ENCODE peak calls at places on chromosome 5, in six cellular contexts. N, X, L, M, V and O are unnamed samples.

GRCh38 chr5:142892021-142892420 is 121.8 kb downstream of the ARHGAP26 start:
- DNase-seq in L (no peak), M (peak), V (no peak), X (no peak), N (no peak), O (no peak)

GRCh38 chr5:52822437-52822836 is 34.7 kb downstream of the ITGA1 start:
- DNase-seq in M (no peak), V (no peak), X (no peak), L (no peak), N (no peak), O (no peak)

GRCh38 chr5:155746340-155747038 is 580.5 kb upstream of the SGCD start:
- DNase-seq in N (no peak), X (no peak), V (no peak), L (no peak), M (peak), O (no peak)

GRCh38 chr5:148469446-148470062 is 85.8 kb downstream of the FBXO38 start:
- DNase-seq in V (no peak), X (no peak), M (peak), L (peak), N (no peak), O (peak)

GRCh38 chr5:180640765-180641565 is 8.4 kb downstream of the FLT4 start:
- DNase-seq in L (no peak), X (no peak), M (no peak), V (no peak), N (no peak), O (no peak)

GRCh38 chr5:143497749-143498148 is 94.3 kb upstream of the NR3C1 start:
- DNase-seq in L (no peak), V (no peak), N (no peak), M (no peak), X (no peak), O (no peak)

GRCh38 chr5:113682497-113683136 is 169.1 kb downstream of the YTHDC2 start:
- DNase-seq in L (peak), X (peak), V (peak), M (peak), N (no peak), O (peak)

GRCh38 chr5:685262-686171 is 7.6 kb downstream of the TPPP start:
- DNase-seq in X (no peak), L (no peak), N (no peak), M (no peak), V (peak), O (no peak)

GRCh38 chr5:140637722-140638473 is 1.4 kb upstream of the TMCO6 start:
- DNase-seq in L (no peak), M (peak), N (no peak), X (no peak), V (no peak), O (no peak)

GRCh38 chr5:146233441-146233840 is 30.0 kb downstream of the RBM27 start:
- DNase-seq in L (no peak), X (no peak), M (no peak), V (no peak), N (no peak), O (no peak)

GRCh38 chr5:9516591-9516990 is 29.3 kb downstream of the SEMA5A start:
- DNase-seq in V (peak), L (no peak), N (no peak), X (no peak), M (peak), O (no peak)

GRCh38 chr5:108557686-108558085 is 175.8 kb upstream of the FBXL17 start:
- DNase-seq in M (no peak), X (no peak), V (no peak), N (no peak), L (peak), O (peak)

GRCh38 chr5:74187757-74188156 is 452.8 kb downstream of the ENC1 start:
- DNase-seq in X (peak), N (no peak), V (peak), M (peak), L (no peak), O (no peak)

GRCh38 chr5:7991125-7991821 is 122.3 kb downstream of the MTRR start:
- DNase-seq in L (no peak), X (no peak), M (peak), N (no peak), V (peak), O (no peak)

GRCh38 chr5:135137146-135137915 is 103.3 kb upstream of the PITX1 start:
- DNase-seq in X (no peak), M (no peak), V (no peak), N (no peak), L (no peak), O (no peak)

GRCh38 chr5:143244000-143244736 is 159.3 kb downstream of the NR3C1 start:
- DNase-seq in L (peak), X (no peak), N (no peak), M (peak), V (no peak), O (peak)

GRCh38 chr5:41517909-41518308 is 7.5 kb upstream of the PLCXD3 start:
- DNase-seq in V (no peak), M (no peak), L (peak), X (no peak), N (no peak), O (no peak)

GRCh38 chr5:40654377-40655006 is 25.2 kb upstream of the PTGER4 start:
- DNase-seq in M (no peak), X (no peak), L (no peak), N (no peak), V (no peak), O (no peak)

GRCh38 chr5:24691073-24691472 is 46.3 kb upstream of the CDH10 start:
- DNase-seq in V (no peak), X (no peak), M (no peak), N (no peak), L (no peak), O (no peak)

GRCh38 chr5:34511915-34512314 is 144.2 kb upstream of the RAI14 start:
- DNase-seq in X (no peak), M (peak), N (no peak), L (no peak), V (peak), O (peak)

GRCh38 chr5:109689740-109690455 is at the start of gene MAN2A1:
- DNase-seq in X (peak), V (peak), N (no peak), L (peak), M (peak), O (peak)

GRCh38 chr5:43685271-43685950 is 82.4 kb downstream of the NNT start:
- DNase-seq in V (no peak), N (no peak), L (peak), X (no peak), M (no peak), O (peak)

GRCh38 chr5:947626-948471 is 55.2 kb downstream of the TRIP13 start:
- DNase-seq in M (no peak), L (no peak), V (no peak), X (no peak), N (no peak), O (no peak)

GRCh38 chr5:6508931-6509330 is 60.3 kb downstream of the UBE2QL1 start:
- DNase-seq in N (no peak), M (no peak), X (no peak), L (no peak), V (no peak), O (no peak)

GRCh38 chr5:158431369-158432029 is 572.6 kb upstream of the CLINT1 start:
- DNase-seq in N (no peak), L (no peak), M (no peak), X (no peak), V (no peak), O (peak)

GRCh38 chr5:157651623-157652376 is 438 bp downstream of the SOX30 start:
- DNase-seq in V (peak), L (no peak), M (peak), X (peak), N (peak), O (peak)

GRCh38 chr5:142063878-142064331 is 44.7 kb upstream of the NDFIP1 start:
- DNase-seq in M (peak), X (peak), V (peak), N (no peak), L (peak), O (peak)

GRCh38 chr5:74630387-74631087 is 10.0 kb downstream of the ENC1 start:
- DNase-seq in V (no peak), X (no peak), L (peak), M (peak), N (no peak), O (peak)

GRCh38 chr5:59206132-59206581 is 623.3 kb downstream of the RAB3C start:
- DNase-seq in M (no peak), L (peak), N (no peak), V (no peak), X (no peak), O (peak)

GRCh38 chr5:137737349-137738256 is 1.7 kb upstream of the KLHL3 start:
- DNase-seq in L (peak), V (no peak), X (no peak), N (no peak), M (peak), O (peak)

GRCh38 chr5:77832938-77833337 is 56.8 kb upstream of the TBCA start:
- DNase-seq in L (no peak), X (no peak), N (no peak), M (no peak), V (no peak), O (no peak)

GRCh38 chr5:140965905-140966292 is 377 bp upstream of the PCDHAC2 start:
- DNase-seq in X (no peak), N (no peak), V (no peak), L (no peak), M (no peak), O (no peak)

GRCh38 chr5:149687789-149688188 is 42.3 kb upstream of the PPARGC1B start:
- DNase-seq in X (no peak), V (no peak), L (no peak), M (no peak), N (no peak), O (no peak)

GRCh38 chr5:16536818-16537217 is 71.2 kb upstream of the ZNF622 start:
- DNase-seq in L (no peak), M (no peak), V (no peak), X (no peak), N (no peak), O (no peak)

GRCh38 chr5:153159611-153160010 is 330.9 kb upstream of the GRIA1 start:
- DNase-seq in V (no peak), N (no peak), L (no peak), X (no peak), M (no peak), O (peak)

GRCh38 chr5:154356958-154357357 is 88.8 kb upstream of the SAP30L start:
- DNase-seq in V (no peak), M (no peak), N (no peak), X (no peak), L (no peak), O (no peak)

GRCh38 chr5:154355141-154355611 is 90.6 kb upstream of the SAP30L start:
- DNase-seq in N (no peak), X (no peak), V (peak), L (no peak), M (peak), O (no peak)

GRCh38 chr5:154356256-154356655 is 89.5 kb upstream of the SAP30L start:
- DNase-seq in M (no peak), X (no peak), V (no peak), L (peak), N (no peak), O (no peak)

GRCh38 chr5:154359222-154359583 is 86.6 kb upstream of the SAP30L start:
- DNase-seq in L (no peak), X (no peak), N (no peak), V (no peak), M (no peak), O (peak)

DNA sequence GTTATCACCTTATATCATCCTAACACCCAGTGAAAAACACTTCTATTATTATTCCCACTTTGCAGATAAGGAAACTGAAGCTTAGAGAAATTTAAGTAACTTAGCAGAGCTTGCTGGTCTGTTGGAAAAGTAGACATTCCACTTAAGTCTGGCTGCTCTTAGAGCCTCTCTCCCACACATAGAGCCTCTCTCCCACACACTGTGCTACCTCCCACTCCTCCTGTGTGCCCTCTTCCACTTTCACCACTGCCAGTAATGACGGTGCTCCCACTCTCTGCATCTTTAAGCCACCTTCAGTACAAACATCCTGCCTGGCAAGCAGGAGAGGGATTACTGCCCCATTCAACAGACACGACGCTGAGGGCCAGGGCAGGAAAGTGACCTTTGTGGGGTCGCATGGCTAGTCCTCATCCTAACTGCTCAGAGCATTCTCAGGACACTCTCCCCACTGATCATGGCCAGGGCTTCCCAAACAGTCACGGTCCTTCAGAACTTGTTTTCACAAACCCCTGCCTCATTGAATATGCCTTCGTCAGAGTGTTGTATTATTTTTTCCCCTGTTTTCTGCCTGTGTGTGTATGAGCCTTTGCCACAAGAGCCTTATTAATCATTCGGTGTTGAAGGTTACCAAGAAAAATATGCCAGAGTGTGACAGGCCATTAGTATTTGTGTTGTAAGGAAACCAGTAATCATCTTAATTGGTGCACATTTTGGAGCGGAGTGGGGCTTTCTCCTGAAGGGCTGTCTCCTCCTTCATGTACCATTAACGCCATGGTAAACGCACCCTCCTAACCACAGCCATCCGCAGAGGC is 87.2 kb upstream of the SAP30L start:
- DNase-seq in V (no peak), N (no peak), M (no peak), X (no peak), L (no peak), O (peak)
- H3K4ac ChIP-seq in V (no peak), N (no peak), M (no peak), X (no peak), L (peak), O (no peak)

DNA sequence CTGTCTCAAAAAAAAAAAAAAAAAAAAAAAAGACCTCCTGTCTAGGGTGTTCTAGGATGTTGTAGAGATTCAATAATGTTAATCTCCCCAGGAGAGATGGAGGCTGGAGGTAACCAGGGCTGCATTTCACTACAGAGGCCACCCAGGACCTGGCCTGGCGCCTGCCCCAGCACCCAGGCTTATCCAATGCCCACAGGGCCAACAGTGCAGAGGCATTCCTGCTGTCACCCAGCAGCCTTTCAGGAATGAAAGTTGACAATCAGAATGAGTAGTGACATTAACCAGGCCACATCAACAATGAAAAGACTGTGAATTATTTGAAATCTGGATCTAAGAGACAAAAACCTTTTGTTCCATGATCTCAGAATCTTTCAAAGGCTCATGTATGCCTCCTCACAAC is 36.2 kb upstream of the GABRP start:
- DNase-seq in L (no peak), M (no peak), X (no peak), V (peak), N (no peak), O (no peak)
- H3K18ac ChIP-seq in L (no peak), M (no peak), X (no peak), V (no peak), N (peak), O (no peak)

DNA sequence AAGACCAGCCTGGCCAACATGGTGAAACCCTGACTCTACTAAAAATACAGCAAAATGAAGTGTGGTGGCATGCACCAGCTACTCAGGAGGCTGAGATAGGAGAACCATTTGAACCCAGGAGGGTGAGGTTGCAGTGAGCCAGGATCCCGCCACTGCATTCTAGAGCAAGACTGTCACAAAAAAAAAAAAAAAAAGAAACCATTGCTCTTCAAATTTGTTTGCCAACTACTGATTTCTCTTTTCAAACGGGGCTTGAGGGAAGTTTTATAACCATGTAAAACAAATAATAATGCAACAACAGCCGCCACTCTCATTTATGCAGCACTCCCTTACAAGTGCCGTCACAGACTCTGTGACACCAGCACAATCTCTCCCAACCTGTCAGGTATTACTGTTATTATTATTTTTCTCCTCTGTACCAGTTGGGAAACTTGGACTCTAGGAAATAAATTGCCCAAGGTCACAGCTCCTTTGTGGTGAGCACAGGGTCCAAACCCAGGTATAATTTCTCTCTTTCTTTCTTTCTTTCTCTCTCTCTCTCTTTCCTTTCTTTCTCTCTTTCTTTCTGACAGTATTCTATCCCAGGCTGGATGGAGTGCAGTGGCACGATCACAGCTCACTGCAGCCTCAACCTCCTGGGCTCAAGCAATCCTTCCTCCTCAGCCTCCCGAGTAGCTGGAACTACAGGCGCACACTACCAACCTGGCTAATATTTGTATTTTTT is 25.4 kb downstream of the SERINC5 start:
- DNase-seq in L (no peak), M (no peak), N (no peak), V (no peak), X (no peak), O (no peak)
- H3K4ac ChIP-seq in L (no peak), M (no peak), N (no peak), V (no peak), X (no peak), O (peak)

GRCh38 chr5:95773325-95774059 is 42.4 kb downstream of the RHOBTB3 start:
- DNase-seq in V (no peak), N (no peak), X (no peak), M (no peak), L (peak), O (peak)
- H3K18ac ChIP-seq in V (no peak), N (no peak), X (no peak), M (no peak), L (peak), O (peak)